ENCODE peak calls at places on chromosomes 6 and 20, in five cellular contexts. M is A549; L is T follicular helper cell; Q is glutamatergic neuron; O is stimulated activated CD4-positive, alpha-beta T cell treated with anti-CD3 and anti-CD28 coated beads, Interleukin-12 subunit alpha, Interleukin-12 subunit beta, amount 100 ng/mL, for 4 hours. X is an unnamed sample.

GRCh38 chr20:23043376-23043775 is 6.1 kb downstream of the THBD start:
- DNase-seq in M (no peak), L (no peak), Q (no peak), O (no peak), X (no peak)

GRCh38 chr6:132483779-132484679 is 28.9 kb downstream of the STX7 start:
- DNase-seq in M (peak), L (peak), Q (no peak), O (peak), X (peak)

GRCh38 chr20:59987135-59987534 is 28.9 kb downstream of the CDH26 start:
- DNase-seq in M (no peak), L (no peak), Q (no peak), O (no peak), X (peak)

GRCh38 chr6:14596410-14596809 is 478.8 kb downstream of the CD83 start:
- DNase-seq in M (peak), L (no peak), Q (no peak), O (no peak), X (no peak)

GRCh38 chr20:23508449-23508848 is 17.5 kb downstream of the CST8 start:
- DNase-seq in M (no peak), L (no peak), Q (no peak), O (no peak), X (no peak)

GRCh38 chr6:10837692-10837996 is 695 bp downstream of the MAK start:
- DNase-seq in M (no peak), L (no peak), Q (peak), O (no peak), X (peak)

GRCh38 chr6:86969573-86969972 is 32.2 kb downstream of the HTR1E start:
- DNase-seq in M (peak), L (no peak), Q (no peak), O (no peak), X (no peak)

GRCh38 chr6:104887350-104887749 is 27.6 kb upstream of the HACE1 start:
- DNase-seq in M (peak), L (no peak), Q (no peak), O (no peak), X (no peak)

GRCh38 chr20:16671753-16672152 is 58.1 kb upstream of the SNRPB2 start:
- DNase-seq in M (no peak), L (no peak), Q (no peak), O (no peak), X (no peak)

GRCh38 chr6:3102875-3103274 is 15.6 kb upstream of the BPHL start:
- DNase-seq in M (no peak), L (no peak), Q (no peak), O (no peak), X (no peak)

GRCh38 chr6:158328446-158328845 is 16.2 kb downstream of the TULP4 start:
- DNase-seq in M (no peak), L (no peak), Q (no peak), O (no peak), X (no peak)

X was measured in WERI-Rb-1.